ENCODE peak calls at places on chromosome 10, in five cellular contexts. One of them, this sample, is unnamed.

GRCh38 chr10:133004991-133005390 is 62.6 kb upstream of the CFAP46 start:
- DNase-seq in activated CD4-positive, CD25-positive, alpha-beta regulatory T cell: no peak
- DNase-seq in islet precursor cell: no peak
- DNase-seq in H7: no peak
- DNase-seq in effector CD4-positive, alpha-beta T cell: no peak
- DNase-seq in this sample: no peak

GRCh38 chr10:42878821-42879195 is 96.2 kb downstream of the BMS1 start:
- DNase-seq in activated CD4-positive, CD25-positive, alpha-beta regulatory T cell: no peak
- DNase-seq in islet precursor cell: no peak
- DNase-seq in H7: no peak
- DNase-seq in effector CD4-positive, alpha-beta T cell: no peak
- DNase-seq in this sample: no peak

GRCh38 chr10:102133373-102134195 is 744 bp downstream of the PPRC1 start:
- DNase-seq in activated CD4-positive, CD25-positive, alpha-beta regulatory T cell: no peak
- DNase-seq in islet precursor cell: peak
- DNase-seq in H7: peak
- DNase-seq in effector CD4-positive, alpha-beta T cell: no peak
- DNase-seq in this sample: peak

GRCh38 chr10:75115137-75115536 is 3.7 kb downstream of the SAMD8 start:
- DNase-seq in activated CD4-positive, CD25-positive, alpha-beta regulatory T cell: no peak
- DNase-seq in islet precursor cell: no peak
- DNase-seq in H7: no peak
- DNase-seq in effector CD4-positive, alpha-beta T cell: no peak
- DNase-seq in this sample: no peak

GRCh38 chr10:1022413-1022812 is 3.2 kb downstream of the IDI2 start:
- DNase-seq in activated CD4-positive, CD25-positive, alpha-beta regulatory T cell: no peak
- DNase-seq in islet precursor cell: no peak
- DNase-seq in H7: peak
- DNase-seq in effector CD4-positive, alpha-beta T cell: no peak
- DNase-seq in this sample: no peak

GRCh38 chr10:32949221-32949678 is 8.8 kb downstream of the ITGB1 start:
- DNase-seq in activated CD4-positive, CD25-positive, alpha-beta regulatory T cell: no peak
- DNase-seq in islet precursor cell: no peak
- DNase-seq in H7: no peak
- DNase-seq in effector CD4-positive, alpha-beta T cell: no peak
- DNase-seq in this sample: no peak

GRCh38 chr10:29783211-29783947 is 148.6 kb upstream of the SVIL start:
- DNase-seq in activated CD4-positive, CD25-positive, alpha-beta regulatory T cell: no peak
- DNase-seq in islet precursor cell: peak
- DNase-seq in H7: no peak
- DNase-seq in effector CD4-positive, alpha-beta T cell: no peak
- DNase-seq in this sample: no peak

GRCh38 chr10:78910886-78911285 is 157.9 kb upstream of the ZMIZ1 start:
- DNase-seq in activated CD4-positive, CD25-positive, alpha-beta regulatory T cell: no peak
- DNase-seq in islet precursor cell: no peak
- DNase-seq in H7: no peak
- DNase-seq in effector CD4-positive, alpha-beta T cell: no peak
- DNase-seq in this sample: no peak

GRCh38 chr10:13223241-13223640 is 10.9 kb downstream of the UCMA start:
- DNase-seq in activated CD4-positive, CD25-positive, alpha-beta regulatory T cell: no peak
- DNase-seq in islet precursor cell: no peak
- DNase-seq in H7: no peak
- DNase-seq in effector CD4-positive, alpha-beta T cell: no peak
- DNase-seq in this sample: no peak

GRCh38 chr10:114017873-114018272 is 25.8 kb upstream of the ADRB1 start:
- DNase-seq in activated CD4-positive, CD25-positive, alpha-beta regulatory T cell: no peak
- DNase-seq in islet precursor cell: no peak
- DNase-seq in H7: no peak
- DNase-seq in effector CD4-positive, alpha-beta T cell: no peak
- DNase-seq in this sample: no peak

GRCh38 chr10:123442901-123443300 is 223.3 kb upstream of the GPR26 start:
- DNase-seq in activated CD4-positive, CD25-positive, alpha-beta regulatory T cell: no peak
- DNase-seq in islet precursor cell: no peak
- DNase-seq in H7: no peak
- DNase-seq in effector CD4-positive, alpha-beta T cell: no peak
- DNase-seq in this sample: no peak

GRCh38 chr10:129055225-129055624 is 411.8 kb upstream of the MGMT start:
- DNase-seq in activated CD4-positive, CD25-positive, alpha-beta regulatory T cell: no peak
- DNase-seq in islet precursor cell: no peak
- DNase-seq in H7: no peak
- DNase-seq in effector CD4-positive, alpha-beta T cell: no peak
- DNase-seq in this sample: no peak

GRCh38 chr10:76628801-76629200 is 1008.8 kb downstream of the KCNMA1 start:
- DNase-seq in activated CD4-positive, CD25-positive, alpha-beta regulatory T cell: no peak
- DNase-seq in islet precursor cell: no peak
- DNase-seq in H7: no peak
- DNase-seq in effector CD4-positive, alpha-beta T cell: no peak
- DNase-seq in this sample: no peak

GRCh38 chr10:4141471-4141870 is 356.5 kb upstream of the KLF6 start:
- DNase-seq in activated CD4-positive, CD25-positive, alpha-beta regulatory T cell: no peak
- DNase-seq in islet precursor cell: peak
- DNase-seq in H7: no peak
- DNase-seq in effector CD4-positive, alpha-beta T cell: no peak
- DNase-seq in this sample: no peak

GRCh38 chr10:79984851-79985250 is 35.9 kb upstream of the SFTPD start:
- DNase-seq in activated CD4-positive, CD25-positive, alpha-beta regulatory T cell: no peak
- DNase-seq in islet precursor cell: peak
- DNase-seq in H7: no peak
- DNase-seq in effector CD4-positive, alpha-beta T cell: no peak
- DNase-seq in this sample: no peak

GRCh38 chr10:69243817-69244216 is 23.7 kb downstream of the HKDC1 start:
- DNase-seq in activated CD4-positive, CD25-positive, alpha-beta regulatory T cell: no peak
- DNase-seq in islet precursor cell: no peak
- DNase-seq in H7: no peak
- DNase-seq in effector CD4-positive, alpha-beta T cell: no peak
- DNase-seq in this sample: no peak

GRCh38 chr10:69730251-69731156 is 71.2 kb upstream of the COL13A1 start:
- DNase-seq in activated CD4-positive, CD25-positive, alpha-beta regulatory T cell: no peak
- DNase-seq in islet precursor cell: no peak
- DNase-seq in H7: peak
- DNase-seq in effector CD4-positive, alpha-beta T cell: no peak
- DNase-seq in this sample: no peak

GRCh38 chr10:67790534-67791408 is 47.2 kb downstream of the DNAJC12 start:
- DNase-seq in activated CD4-positive, CD25-positive, alpha-beta regulatory T cell: no peak
- DNase-seq in islet precursor cell: no peak
- DNase-seq in H7: no peak
- DNase-seq in effector CD4-positive, alpha-beta T cell: no peak
- DNase-seq in this sample: no peak

GRCh38 chr10:85319826-85320225 is 991.4 kb downstream of the CCSER2 start:
- DNase-seq in activated CD4-positive, CD25-positive, alpha-beta regulatory T cell: no peak
- DNase-seq in islet precursor cell: no peak
- DNase-seq in H7: no peak
- DNase-seq in effector CD4-positive, alpha-beta T cell: no peak
- DNase-seq in this sample: no peak

GRCh38 chr10:131260452-131261211 is 50.9 kb downstream of the TCERG1L start:
- DNase-seq in activated CD4-positive, CD25-positive, alpha-beta regulatory T cell: no peak
- DNase-seq in islet precursor cell: no peak
- DNase-seq in H7: no peak
- DNase-seq in effector CD4-positive, alpha-beta T cell: no peak
- DNase-seq in this sample: no peak

GRCh38 chr10:32065871-32066270 is 9.6 kb upstream of the KIF5B start:
- DNase-seq in activated CD4-positive, CD25-positive, alpha-beta regulatory T cell: no peak
- DNase-seq in islet precursor cell: no peak
- DNase-seq in H7: no peak
- DNase-seq in effector CD4-positive, alpha-beta T cell: no peak
- DNase-seq in this sample: no peak

GRCh38 chr10:23343591-23344225 is 889 bp downstream of the C10orf67 start:
- DNase-seq in activated CD4-positive, CD25-positive, alpha-beta regulatory T cell: peak
- DNase-seq in islet precursor cell: peak
- DNase-seq in H7: peak
- DNase-seq in effector CD4-positive, alpha-beta T cell: peak
- DNase-seq in this sample: peak

GRCh38 chr10:13351340-13351915 is 3.3 kb upstream of the SEPHS1 start:
- DNase-seq in activated CD4-positive, CD25-positive, alpha-beta regulatory T cell: peak
- DNase-seq in islet precursor cell: peak
- DNase-seq in H7: peak
- DNase-seq in effector CD4-positive, alpha-beta T cell: peak
- DNase-seq in this sample: no peak

GRCh38 chr10:108132303-108132702 is 967.8 kb upstream of the SORCS1 start:
- DNase-seq in activated CD4-positive, CD25-positive, alpha-beta regulatory T cell: no peak
- DNase-seq in islet precursor cell: no peak
- DNase-seq in H7: no peak
- DNase-seq in effector CD4-positive, alpha-beta T cell: no peak
- DNase-seq in this sample: no peak

GRCh38 chr10:17229717-17229966 is 1.6 kb downstream of the VIM start:
- DNase-seq in activated CD4-positive, CD25-positive, alpha-beta regulatory T cell: no peak
- DNase-seq in islet precursor cell: no peak
- DNase-seq in H7: no peak
- DNase-seq in effector CD4-positive, alpha-beta T cell: no peak
- DNase-seq in this sample: no peak

GRCh38 chr10:132149917-132150316 is 36.8 kb upstream of the DPYSL4 start:
- DNase-seq in activated CD4-positive, CD25-positive, alpha-beta regulatory T cell: no peak
- DNase-seq in islet precursor cell: no peak
- DNase-seq in H7: no peak
- DNase-seq in effector CD4-positive, alpha-beta T cell: no peak
- DNase-seq in this sample: no peak

GRCh38 chr10:112689327-112689726 is 242.3 kb downstream of the VTI1A start:
- DNase-seq in activated CD4-positive, CD25-positive, alpha-beta regulatory T cell: no peak
- DNase-seq in islet precursor cell: peak
- DNase-seq in H7: peak
- DNase-seq in effector CD4-positive, alpha-beta T cell: no peak
- DNase-seq in this sample: no peak